ENCODE peak calls at places on chromosomes 16 and 17, in eight cellular contexts. S is A549, R is IMR-90, T is H9, K is AG04449, E is left ventricle myocardium inferior, X is neural crest cell, G is AG10803. H is an unnamed sample.

GRCh38 chr17:40564883-40565744 is at the start of gene CCR7:
- DNase-seq in R (no peak), E (no peak), K (no peak), X (no peak), T (peak; percentile 38), G (no peak), S (no peak), H (no peak)

GRCh38 chr17:58060596-58061191 is 22.5 kb upstream of the DYNLL2 start:
- DNase-seq in G (peak; percentile 15), K (no peak), S (no peak), X (no peak), E (peak; percentile 72), R (peak; percentile 13), T (no peak), H (no peak)

GRCh38 chr17:83194761-83195329 is 115.4 kb downstream of the METRNL start:
- DNase-seq in X (no peak), K (no peak), S (no peak), T (no peak), R (no peak), E (no peak), G (peak; percentile 80), H (no peak)

GRCh38 chr16:10961231-10961630 is 16.9 kb downstream of the CLEC16A start:
- DNase-seq in K (peak; percentile 72), R (peak; percentile 95), G (peak; percentile 85), X (no peak), T (no peak), E (no peak), S (no peak), H (peak; percentile 58)

GRCh38 chr16:53433930-53434435 is 288 bp upstream of the RBL2 start:
- DNase-seq in X (no peak), R (peak; percentile 75), E (no peak), S (peak; percentile 71), T (no peak), G (no peak), K (no peak), H (peak; percentile 33)

GRCh38 chr17:57956311-57957119 is 1.3 kb upstream of the CUEDC1 start:
- DNase-seq in S (no peak), T (peak; percentile 61), G (no peak), R (no peak), E (no peak), K (no peak), X (no peak), H (no peak)

GRCh38 chr17:83127431-83128160 is 48.2 kb downstream of the METRNL start:
- DNase-seq in X (no peak), R (no peak), K (no peak), E (no peak), G (no peak), T (peak; percentile 21), S (no peak), H (no peak)

GRCh38 chr17:81049973-81050551 is 15.1 kb downstream of the BAIAP2 start:
- DNase-seq in R (no peak), G (no peak), X (no peak), T (peak; percentile 48), E (peak; percentile 55), K (no peak), S (no peak), H (no peak)

GRCh38 chr16:11721781-11722467 is 20.7 kb downstream of the TXNDC11 start:
- DNase-seq in T (no peak), X (no peak), E (no peak), S (no peak), G (no peak), R (no peak), K (no peak), H (no peak)

GRCh38 chr16:67674851-67675578 is 8.4 kb downstream of the C16orf86 start:
- DNase-seq in R (no peak), X (no peak), S (no peak), T (no peak), K (no peak), E (no peak), G (no peak), H (no peak)

DNA sequence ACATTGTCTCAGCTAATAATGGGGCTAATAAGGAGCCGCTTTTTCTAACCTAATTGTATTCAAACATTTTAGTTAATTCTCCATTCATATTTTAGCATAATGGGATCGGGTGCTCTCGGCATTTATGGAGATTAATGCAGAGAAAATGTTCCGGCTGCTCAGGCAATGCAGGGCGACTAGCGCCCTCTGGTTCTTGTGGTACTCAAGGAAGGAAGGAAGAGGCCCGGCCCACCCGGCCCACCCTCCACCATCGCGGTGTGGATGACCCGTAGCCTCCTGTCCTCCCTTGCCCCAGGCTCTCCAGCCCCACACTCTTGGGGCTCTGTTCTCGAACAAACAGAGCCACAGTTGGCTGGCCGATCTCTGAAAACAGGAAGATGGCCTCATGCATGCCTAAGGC is 21.1 kb upstream of the ABCC3 start:
- DNase-seq in G (no peak), R (no peak), T (no peak), X (no peak), E (no peak), S (no peak), K (no peak), H (no peak)
- TF ChIP-seq CTCF in G (no peak), R (no peak), T (peak; percentile 55), X (no peak), E (peak; percentile 65), S (no peak), K (no peak), H (no peak)

GRCh38 chr17:67503184-67503583 is 126.1 kb downstream of the PITPNC1 start:
- DNase-seq in G (no peak), E (no peak), R (peak; percentile 53), T (peak; percentile 22), S (no peak), K (no peak), X (no peak), H (no peak)
- TF ChIP-seq CTCF in G (no peak), E (no peak), R (no peak), T (no peak), S (no peak), K (no peak), X (no peak), H (no peak)

DNA sequence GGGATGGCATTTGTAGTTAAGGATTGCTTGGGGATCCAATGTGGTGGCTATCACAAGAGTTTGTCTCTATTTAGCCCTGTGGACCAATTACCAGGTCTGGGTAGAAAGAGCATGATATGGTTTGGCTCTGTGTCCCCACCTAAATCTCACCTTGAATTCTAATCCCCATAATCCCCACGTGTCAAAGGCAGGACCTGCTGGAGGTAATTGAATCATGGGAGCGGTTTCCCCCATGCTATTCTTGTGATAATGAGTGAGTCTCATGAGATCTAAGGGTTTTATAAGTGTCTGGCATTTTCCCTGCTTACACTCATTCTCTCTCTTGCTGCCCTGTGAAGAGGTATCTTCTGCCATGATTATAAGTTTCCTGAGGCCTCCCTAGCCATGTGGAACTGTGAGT is 86.4 kb upstream of the HS3ST4 start:
- DNase-seq in K (no peak), G (no peak), S (no peak), X (no peak), T (no peak), E (no peak), R (no peak), H (no peak)
- TF ChIP-seq CTCF in K (no peak), G (no peak), S (no peak), X (no peak), T (no peak), E (no peak), R (no peak), H (no peak)

DNA sequence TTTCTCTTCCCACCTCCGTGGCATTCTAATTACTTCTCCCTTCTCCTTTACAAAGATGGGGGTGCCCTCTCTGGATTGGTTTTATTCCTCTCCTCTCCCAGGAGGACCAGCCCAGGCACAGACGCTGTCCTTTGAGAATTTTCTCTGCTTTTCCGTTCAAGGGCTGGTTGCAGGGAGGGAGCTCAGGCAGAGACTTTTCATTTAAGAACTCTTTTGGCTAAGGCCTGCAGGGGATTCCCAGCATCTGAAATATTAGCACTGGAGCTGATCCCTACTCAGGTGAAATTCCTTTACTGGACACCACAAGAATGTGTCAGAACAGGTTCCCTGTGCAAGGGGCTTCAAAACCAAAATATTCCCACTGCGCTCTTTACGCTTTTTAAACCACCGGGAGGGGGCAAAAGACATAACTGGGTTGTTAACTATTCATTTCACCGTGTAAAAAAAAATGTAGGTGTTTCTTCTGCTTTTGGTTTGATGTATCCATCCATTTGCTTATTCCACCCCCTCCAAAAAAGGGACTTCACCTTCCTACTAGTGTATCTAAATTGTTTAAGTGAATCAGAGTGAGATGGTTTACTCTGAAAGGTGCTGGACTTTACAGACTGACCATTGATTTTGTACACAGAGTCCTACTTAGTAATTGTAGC is 1.4 kb downstream of the NFAT5 start:
- DNase-seq in S (no peak), T (peak; percentile 39), X (no peak), K (no peak), R (peak; percentile 33), E (no peak), G (no peak), H (no peak)
- TF ChIP-seq CTCF in S (no peak), T (peak; percentile 20), X (peak; percentile 53), K (no peak), R (peak; percentile 19), E (peak; percentile 11), G (peak; percentile 35), H (peak; percentile 40)

DNA sequence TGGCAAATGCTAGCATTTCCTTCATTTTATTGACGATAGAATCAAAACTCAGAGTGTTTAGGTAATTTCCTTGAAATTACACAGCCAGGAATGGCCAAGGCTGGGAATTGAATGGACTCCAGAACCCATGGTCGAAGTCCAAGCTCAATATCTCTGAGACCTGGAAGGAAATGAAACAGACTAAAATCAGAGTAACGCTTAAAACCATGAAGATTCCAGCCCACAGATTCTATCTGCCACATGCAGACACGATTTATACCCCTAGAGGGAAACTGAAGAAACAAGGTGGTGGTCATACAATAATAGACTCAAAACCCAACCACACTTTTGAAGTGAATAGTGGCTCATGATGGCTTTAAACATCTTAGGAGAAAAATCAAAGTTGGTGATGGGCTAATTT is 95.6 kb downstream of the PRKCA start:
- DNase-seq in G (no peak), K (no peak), X (no peak), T (no peak), R (no peak), E (no peak), S (no peak), H (no peak)
- TF ChIP-seq CTCF in G (no peak), K (no peak), X (no peak), T (peak; percentile 13), R (no peak), E (no peak), S (no peak), H (no peak)

H was measured in AG04450.